ENCODE peak calls at places on chromosome 4, in six cellular contexts. X is uterus, R is GM23248, C is MM.1S, D is tibial artery, S is tibial nerve. G is an unnamed sample.

GRCh38 chr4:1593038-1593417 is 91.1 kb downstream of the FAM53A start:
- DNase-seq in X (no peak), R (no peak), C (no peak), D (no peak), S (no peak), G (no peak)

GRCh38 chr4:32106767-32107166 is 1386.6 kb downstream of the PCDH7 start:
- DNase-seq in X (no peak), R (no peak), C (no peak), D (no peak), S (no peak), G (no peak)

GRCh38 chr4:52057196-52057595 is 6.1 kb downstream of the SPATA18 start:
- DNase-seq in X (no peak), R (no peak), C (no peak), D (no peak), S (no peak), G (no peak)

GRCh38 chr4:104451573-104451972 is 43.1 kb downstream of the CXXC4 start:
- DNase-seq in X (no peak), R (no peak), C (peak; percentile 64), D (no peak), S (no peak), G (no peak)

GRCh38 chr4:81632581-81633247 is 161.0 kb upstream of the RASGEF1B start:
- DNase-seq in X (no peak), R (peak; percentile 60), C (no peak), D (no peak), S (no peak), G (no peak)

GRCh38 chr4:74794341-74794801 is at the start of gene BTC:
- DNase-seq in X (peak; percentile 20), R (peak; percentile 27), C (peak; percentile 84), D (peak; percentile 23), S (no peak), G (peak; percentile 49)

GRCh38 chr4:48227662-48228061 is 42.0 kb downstream of the TEC start:
- DNase-seq in X (no peak), R (no peak), C (no peak), D (no peak), S (no peak), G (no peak)

GRCh38 chr4:76212851-76213414 is 691 bp downstream of the SCARB2 start:
- DNase-seq in X (no peak), R (peak; percentile 61), C (peak; percentile 73), D (no peak), S (no peak), G (peak; percentile 26)

GRCh38 chr4:83040269-83040668 is 5.3 kb downstream of the COPS4 start:
- DNase-seq in X (no peak), R (peak; percentile 16), C (no peak), D (no peak), S (no peak), G (no peak)

GRCh38 chr4:139934786-139935330 is 219.1 kb downstream of the MAML3 start:
- DNase-seq in X (no peak), R (no peak), C (no peak), D (no peak), S (no peak), G (no peak)

GRCh38 chr4:173039617-173040176 is 128.9 kb upstream of the GALNT7 start:
- DNase-seq in X (no peak), R (no peak), C (no peak), D (no peak), S (no peak), G (no peak)

GRCh38 chr4:170047774-170048354 is 21.7 kb upstream of the MFAP3L start:
- DNase-seq in X (peak; percentile 67), R (peak; percentile 71), C (peak; percentile 63), D (peak; percentile 33), S (peak; percentile 65), G (peak; percentile 41)

GRCh38 chr4:73341454-73341853 is 62.6 kb upstream of the ALB start:
- DNase-seq in X (no peak), R (peak; percentile 69), C (peak; percentile 50), D (no peak), S (no peak), G (no peak)

GRCh38 chr4:2900701-2901100 is 57.1 kb downstream of the ADD1 start:
- DNase-seq in X (no peak), R (no peak), C (no peak), D (no peak), S (no peak), G (no peak)

GRCh38 chr4:2901186-2901585 is 57.5 kb downstream of the ADD1 start:
- DNase-seq in X (no peak), R (no peak), C (no peak), D (no peak), S (no peak), G (no peak)

GRCh38 chr4:2905544-2905943 is 57.7 kb downstream of the NOP14 start:
- DNase-seq in X (no peak), R (no peak), C (no peak), D (no peak), S (no peak), G (no peak)

GRCh38 chr4:2906218-2906617 is 57.0 kb downstream of the NOP14 start:
- DNase-seq in X (no peak), R (no peak), C (no peak), D (no peak), S (no peak), G (no peak)

DNA sequence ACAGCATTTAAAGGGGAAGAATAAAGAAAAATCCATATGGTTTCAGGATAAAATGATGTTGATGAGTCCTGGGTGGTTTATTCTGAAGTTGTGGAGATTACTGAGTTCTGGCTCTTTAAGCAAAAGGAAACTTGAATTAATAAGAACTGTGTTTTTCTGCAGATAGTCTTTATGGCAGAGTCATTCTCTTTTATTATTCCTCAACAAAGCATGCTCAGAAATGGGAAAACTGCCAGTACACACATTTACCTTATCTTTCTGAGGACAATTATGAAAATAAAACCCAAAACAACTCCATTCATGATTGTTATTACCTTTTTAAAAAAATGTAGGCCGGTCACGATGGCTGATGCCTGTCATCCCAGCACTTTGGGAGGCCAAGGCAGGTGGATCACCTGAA is 58.5 kb downstream of the ADD1 start:
- DNase-seq in X (no peak), R (no peak), C (no peak), D (no peak), S (no peak), G (no peak)
- H3K27ac ChIP-seq in X (no peak overlapping the region), R (no peak overlapping the region), C (no peak overlapping the region), D (no peak overlapping the region), S (no peak overlapping the region), G (no peak overlapping the region)

DNA sequence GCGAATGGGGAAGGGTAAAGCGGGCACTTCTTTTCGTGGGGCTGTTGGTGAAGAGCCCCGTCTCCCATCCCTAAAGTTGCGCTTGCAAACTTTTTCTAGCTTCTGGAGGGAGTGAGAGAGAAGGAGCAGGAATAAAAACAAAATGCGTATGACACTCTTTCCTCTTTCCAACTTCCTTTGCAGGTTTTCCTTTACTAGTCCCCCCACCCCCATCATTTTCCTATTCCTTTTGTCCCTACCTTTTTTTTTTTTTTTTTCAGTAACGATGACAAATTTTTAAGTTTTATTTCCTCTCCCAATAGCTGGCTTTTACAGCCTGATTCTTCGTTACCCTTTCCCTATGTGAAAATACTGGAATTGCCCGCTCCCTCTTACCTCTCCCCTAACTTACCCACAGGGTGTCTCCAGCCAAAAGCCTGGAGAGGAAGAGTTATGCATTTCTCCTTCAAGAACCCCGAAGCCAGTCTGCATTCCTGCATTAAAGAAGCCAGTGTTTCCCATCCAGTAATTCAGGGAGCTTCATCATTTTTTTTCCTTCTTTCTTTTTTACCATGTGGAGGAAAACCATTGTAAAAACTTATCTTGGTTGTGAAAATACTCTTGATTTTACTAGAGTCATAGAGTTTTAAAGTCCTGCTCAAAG is 647 bp upstream of the ARSJ start:
- DNase-seq in X (no peak), R (peak; percentile 34), C (no peak), D (no peak), S (no peak), G (no peak)
- H3K4me3 ChIP-seq in X (peak overlapping the region; percentile 61), R (peak overlapping the region; percentile 89), C (no peak overlapping the region), D (peak overlapping the region; percentile 92), S (peak overlapping the region; percentile 51), G (peak overlapping the region; percentile 58)

GRCh38 chr4:38310446-38311043 is 350.3 kb downstream of the PTTG2 start:
- DNase-seq in X (no peak), R (peak; percentile 28), C (peak; percentile 98), D (no peak), S (no peak), G (no peak)
- H3K27ac ChIP-seq in X (no peak overlapping the region), R (no peak overlapping the region), C (peak overlapping the region; percentile 91), D (no peak overlapping the region), S (no peak overlapping the region), G (peak overlapping the region; percentile 94)

DNA sequence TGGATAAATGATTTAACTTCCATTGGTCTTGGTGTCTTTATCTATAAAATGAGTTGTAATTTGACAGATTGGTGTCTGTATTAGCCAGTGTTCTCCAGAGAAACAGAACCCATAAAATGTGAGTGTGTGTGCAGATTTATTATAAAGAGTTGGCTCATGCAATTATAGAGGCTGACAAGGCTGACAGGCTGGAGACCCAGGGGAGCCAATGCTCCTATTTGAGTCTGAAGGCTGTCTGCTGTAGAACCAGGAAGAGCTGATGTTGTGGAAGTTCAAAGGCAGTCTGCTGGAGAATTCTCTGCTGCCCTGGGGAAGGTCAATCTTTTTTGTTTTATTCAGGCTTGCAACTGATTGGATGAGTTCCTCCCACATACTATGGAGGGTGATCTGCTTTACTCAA is 131.7 kb downstream of the SLC4A4 start:
- DNase-seq in X (no peak), R (no peak), C (no peak), D (no peak), S (no peak), G (no peak)
- H3K4me3 ChIP-seq in X (no peak overlapping the region), R (no peak overlapping the region), C (no peak overlapping the region), D (no peak overlapping the region), S (no peak overlapping the region), G (no peak overlapping the region)

DNA sequence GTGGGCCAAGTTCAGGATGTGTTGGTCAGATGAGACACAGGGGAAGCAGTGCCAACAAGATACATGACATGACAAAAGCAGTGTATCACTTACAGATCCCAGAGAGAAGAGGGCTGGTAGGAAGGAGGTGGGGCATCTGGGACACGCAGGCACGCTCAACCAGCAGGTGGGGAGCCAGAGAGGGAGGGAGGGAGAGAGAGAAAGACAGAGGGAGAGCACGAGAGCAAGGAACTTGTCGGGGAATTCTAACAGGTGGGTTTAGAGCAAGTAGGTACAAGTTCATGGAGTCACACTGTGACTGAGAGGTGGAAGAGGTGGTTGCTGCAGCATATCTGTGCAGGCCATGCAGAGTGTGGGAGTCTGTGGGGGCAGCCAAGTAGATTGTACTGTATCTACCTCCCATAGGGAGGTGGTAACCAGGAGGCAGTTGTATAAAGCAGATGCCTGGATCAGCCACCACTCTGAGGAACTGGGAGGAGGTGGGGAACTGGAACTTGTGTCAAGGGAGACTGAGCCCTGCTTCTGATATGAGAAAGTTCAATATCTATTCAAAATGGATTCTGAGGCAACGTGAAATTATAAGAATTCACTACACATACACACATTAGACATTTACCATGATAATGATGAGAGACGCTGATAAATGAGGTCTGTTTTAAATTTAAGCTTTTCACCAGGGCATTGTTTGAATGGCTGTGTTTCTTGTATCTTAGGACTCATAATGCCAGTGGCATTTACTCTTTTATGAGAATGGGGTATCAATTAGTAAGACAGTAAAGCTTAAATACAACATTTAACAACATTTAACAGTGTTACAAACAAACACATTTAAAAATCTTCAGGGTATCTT is 43.7 kb downstream of the BBS12 start:
- DNase-seq in X (no peak), R (no peak), C (no peak), D (no peak), S (no peak), G (no peak)
- H3K27ac ChIP-seq in X (no peak overlapping the region), R (peak overlapping the region; percentile 79), C (no peak overlapping the region), D (no peak overlapping the region), S (no peak overlapping the region), G (no peak overlapping the region)

GRCh38 chr4:15681067-15681371 is 608 bp upstream of the FAM200B start:
- DNase-seq in X (no peak), R (no peak), C (no peak), D (no peak), S (no peak), G (no peak)
- H3K4me3 ChIP-seq in X (peak overlapping the region; percentile 69), R (peak overlapping the region; percentile 88), C (peak overlapping the region; percentile 81), D (peak overlapping the region; percentile 79), S (peak overlapping the region; percentile 83), G (peak overlapping the region; percentile 93)

GRCh38 chr4:26237916-26238315 is 82.9 kb upstream of the RBPJ start:
- DNase-seq in X (no peak), R (no peak), C (no peak), D (no peak), S (no peak), G (no peak)
- H3K27ac ChIP-seq in X (no peak overlapping the region), R (no peak overlapping the region), C (no peak overlapping the region), D (no peak overlapping the region), S (peak overlapping the region; percentile 4), G (peak overlapping the region; percentile 92)